ENCODE peak calls at places on chromosomes 6 and 20, in seven cellular contexts. K, Y, T, N, C, O and X are unnamed samples.

GRCh38 chr20:10591956-10592521 is 81.8 kb downstream of the JAG1 start:
- DNase-seq in K (no peak), Y (no peak), T (no peak), N (no peak), C (no peak), O (no peak), X (no peak)

GRCh38 chr6:107554326-107554725 is 64.4 kb downstream of the SOBP start:
- DNase-seq in K (no peak), Y (no peak), T (no peak), N (no peak), C (no peak), O (no peak), X (no peak)

GRCh38 chr6:110881929-110882629 is 7.5 kb downstream of the AMD1 start:
- DNase-seq in K (no peak), Y (no peak), T (no peak), N (no peak), C (no peak), O (no peak), X (no peak)

GRCh38 chr20:58692579-58693225 is at the start of gene NPEPL1:
- DNase-seq in K (peak; percentile 52), Y (no peak), T (peak; percentile 85), N (peak; percentile 79), C (peak; percentile 83), O (no peak), X (no peak)

GRCh38 chr6:40877362-40877761 is 161.7 kb downstream of the UNC5CL start:
- DNase-seq in K (no peak), Y (no peak), T (peak; percentile 23), N (no peak), C (no peak), O (no peak), X (no peak)

GRCh38 chr6:7671076-7671475 is 54.8 kb upstream of the BMP6 start:
- DNase-seq in K (no peak), Y (no peak), T (no peak), N (no peak), C (no peak), O (peak; percentile 57), X (no peak)

GRCh38 chr6:13334953-13335352 is 6.6 kb upstream of the TBC1D7 start:
- DNase-seq in K (no peak), Y (no peak), T (no peak), N (no peak), C (no peak), O (no peak), X (no peak)

GRCh38 chr20:1327827-1328679 is 886 bp downstream of the SDCBP2 start:
- DNase-seq in K (no peak), Y (no peak), T (peak; percentile 20), N (peak; percentile 46), C (no peak), O (no peak), X (no peak)

GRCh38 chr6:142846883-142847287 is 98.1 kb downstream of the HIVEP2 start:
- DNase-seq in K (no peak), Y (peak; percentile 66), T (no peak), N (no peak), C (peak; percentile 78), O (peak; percentile 95), X (peak; percentile 93)

GRCh38 chr6:44621846-44622245 is 234.3 kb downstream of the CDC5L start:
- DNase-seq in K (no peak), Y (no peak), T (no peak), N (no peak), C (no peak), O (no peak), X (no peak)

GRCh38 chr6:33993653-33994052 is 152.2 kb downstream of the GRM4 start:
- DNase-seq in K (no peak), Y (no peak), T (no peak), N (peak; percentile 5), C (no peak), O (no peak), X (no peak)

GRCh38 chr6:81772741-81773140 is 20.3 kb upstream of the TENT5A start:
- DNase-seq in K (no peak), Y (no peak), T (no peak), N (no peak), C (no peak), O (peak; percentile 52), X (no peak)

GRCh38 chr6:35244551-35244950 is 15.0 kb upstream of the ZNF76 start:
- DNase-seq in K (no peak), Y (no peak), T (no peak), N (no peak), C (no peak), O (no peak), X (no peak)

GRCh38 chr6:89048985-89049384 is 31.6 kb upstream of the PNRC1 start:
- DNase-seq in K (no peak), Y (no peak), T (no peak), N (no peak), C (no peak), O (no peak), X (no peak)

GRCh38 chr6:62286470-62286843 is 432 bp upstream of the KHDRBS2 start:
- DNase-seq in K (no peak), Y (no peak), T (no peak), N (no peak), C (no peak), O (no peak), X (no peak)

GRCh38 chr6:72738091-72738490 is 116.2 kb downstream of the KCNQ5 start:
- DNase-seq in K (no peak), Y (no peak), T (no peak), N (no peak), C (no peak), O (no peak), X (no peak)

GRCh38 chr6:48449002-48449401 is 338.0 kb upstream of the PTCHD4 start:
- DNase-seq in K (no peak), Y (no peak), T (no peak), N (no peak), C (no peak), O (no peak), X (no peak)

GRCh38 chr6:106027760-106028159 is 58.4 kb upstream of the PRDM1 start:
- DNase-seq in K (no peak), Y (no peak), T (no peak), N (no peak), C (no peak), O (no peak), X (no peak)

GRCh38 chr20:56465997-56466396 is 2.4 kb upstream of the RTF2 start:
- DNase-seq in K (no peak), Y (no peak), T (no peak), N (no peak), C (no peak), O (no peak), X (no peak)

GRCh38 chr6:158059108-158059507 is 77.4 kb downstream of the SYNJ2 start:
- DNase-seq in K (no peak), Y (peak; percentile 18), T (no peak), N (no peak), C (no peak), O (no peak), X (no peak)

GRCh38 chr6:115945806-115946205 is 114.9 kb downstream of the FRK start:
- DNase-seq in K (no peak), Y (no peak), T (no peak), N (no peak), C (no peak), O (no peak), X (no peak)

GRCh38 chr6:128511518-128511917 is 8.9 kb downstream of the PTPRK start:
- DNase-seq in K (no peak), Y (no peak), T (no peak), N (no peak), C (no peak), O (no peak), X (peak; percentile 81)

GRCh38 chr20:19540401-19540800 is 217.7 kb upstream of the RIN2 start:
- DNase-seq in K (no peak), Y (no peak), T (peak; percentile 29), N (no peak), C (no peak), O (no peak), X (no peak)

GRCh38 chr6:8657522-8657921 is 222.2 kb upstream of the SLC35B3 start:
- DNase-seq in K (no peak), Y (no peak), T (no peak), N (no peak), C (no peak), O (no peak), X (no peak)

GRCh38 chr6:99412065-99412464 is 13.0 kb downstream of the PNISR start:
- DNase-seq in K (no peak), Y (no peak), T (no peak), N (no peak), C (no peak), O (no peak), X (no peak)

GRCh38 chr20:57608516-57608915 is 11.7 kb downstream of the ZBP1 start:
- DNase-seq in K (no peak), Y (no peak), T (no peak), N (no peak), C (peak; percentile 28), O (no peak), X (no peak)
- H3K4me3 ChIP-seq in K (no peak overlapping the region), Y (no peak overlapping the region), T (no peak overlapping the region), N (no peak overlapping the region), C (no peak overlapping the region), O (no peak overlapping the region), X (no peak overlapping the region)

DNA sequence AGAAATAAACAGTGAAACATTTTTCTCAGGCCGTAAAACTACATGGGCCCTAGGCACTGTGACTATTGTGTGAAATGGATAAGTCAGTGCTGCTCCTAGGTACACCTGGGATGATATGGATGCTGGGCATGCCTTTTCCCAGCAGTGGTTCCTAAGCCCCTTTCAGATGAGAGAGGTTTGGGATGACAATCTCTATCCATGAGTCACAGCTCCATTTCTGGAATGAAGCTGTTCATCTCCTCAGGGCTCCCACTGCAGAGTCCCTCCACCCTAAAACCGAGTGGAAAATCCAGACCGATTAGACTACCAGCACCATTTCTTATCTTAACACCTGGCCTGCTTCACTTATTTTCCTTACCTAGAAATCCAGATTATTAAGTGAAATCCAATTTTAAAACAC is 6.0 kb upstream of the SIM1 start:
- DNase-seq in K (no peak), Y (no peak), T (no peak), N (no peak), C (no peak), O (no peak), X (no peak)
- H3K4me3 ChIP-seq in K (no peak overlapping the region), Y (no peak overlapping the region), T (no peak overlapping the region), N (no peak overlapping the region), C (no peak overlapping the region), O (no peak overlapping the region), X (no peak overlapping the region)

DNA sequence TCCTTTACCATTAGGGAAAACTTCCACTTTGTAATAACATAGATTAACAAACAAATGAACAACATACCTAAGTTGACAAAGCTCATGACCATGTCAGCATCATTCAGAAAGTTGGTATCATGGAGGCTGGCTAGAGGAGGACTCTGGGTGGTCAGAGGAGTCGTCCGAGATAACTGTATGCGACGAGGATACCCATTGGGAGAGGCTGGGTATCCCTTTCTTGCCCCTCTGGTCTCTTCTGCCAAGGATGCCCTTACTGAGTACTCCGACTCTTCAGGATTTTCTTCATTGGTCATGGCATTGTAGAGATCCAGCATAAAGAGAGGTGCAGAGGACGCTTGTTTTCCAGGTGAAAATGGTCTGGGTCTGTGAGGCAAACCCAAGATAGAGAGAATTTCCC is 1.1 kb downstream of the BMP5 start:
- DNase-seq in K (no peak), Y (no peak), T (no peak), N (no peak), C (no peak), O (no peak), X (no peak)
- H3K4me3 ChIP-seq in K (no peak overlapping the region), Y (no peak overlapping the region), T (no peak overlapping the region), N (no peak overlapping the region), C (peak overlapping the region; percentile 35), O (no peak overlapping the region), X (no peak overlapping the region)

DNA sequence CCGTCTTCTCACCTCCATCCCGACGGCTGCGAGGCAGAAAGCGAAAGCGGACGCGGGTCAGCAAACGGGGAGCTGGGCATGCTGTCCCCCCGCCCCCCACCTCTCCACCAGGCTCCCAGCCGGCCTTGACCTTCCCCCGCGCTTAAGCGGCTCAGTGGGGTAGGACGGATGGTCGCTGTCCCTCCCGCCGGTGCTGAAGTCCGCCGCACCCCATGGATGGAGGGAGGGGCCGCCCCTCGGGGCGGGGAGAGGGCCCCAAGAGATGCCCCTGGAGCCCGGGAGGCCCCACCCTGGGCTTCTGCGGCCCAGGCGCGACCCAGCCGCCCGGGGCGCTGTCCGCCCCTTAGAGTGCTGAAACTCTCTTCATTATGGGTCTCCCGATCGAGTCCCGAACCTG is at the start of gene KCNB1:
- DNase-seq in K (peak; percentile 3), Y (peak; percentile 49), T (peak; percentile 66), N (peak; percentile 61), C (peak; percentile 83), O (peak; percentile 11), X (no peak)
- H3K4me3 ChIP-seq in K (no peak within 1 kb of the TSS), Y (peak within 1 kb of the TSS; percentile 61), T (no peak within 1 kb of the TSS), N (peak within 1 kb of the TSS; percentile 34), C (peak within 1 kb of the TSS; percentile 65), O (no peak within 1 kb of the TSS), X (peak within 1 kb of the TSS; percentile 16)